ENCODE peak calls at places on chromosomes 5 and 9, in seven cellular contexts. P is transverse colon, R is H1, J is stomach, D is breast epithelium, X is sigmoid colon, Y is HCT116. Z is an unnamed sample.

GRCh38 chr5:130836729-130837660 is 328.1 kb downstream of the HINT1 start:
- DNase-seq in Y (no peak), X (no peak), J (no peak), R (no peak), P (no peak), D (no peak), Z (no peak)

GRCh38 chr5:14364576-14365472 is 216.8 kb upstream of the OTULINL start:
- DNase-seq in P (no peak), X (no peak), Y (peak; percentile 13), D (no peak), J (peak; percentile 54), R (peak; percentile 86), Z (no peak)

GRCh38 chr9:74025402-74025894 is 471.7 kb upstream of the RORB start:
- DNase-seq in J (no peak), Y (no peak), X (no peak), R (no peak), P (no peak), D (no peak), Z (no peak)

GRCh38 chr9:90870646-90871326 is 69.2 kb downstream of the SYK start:
- DNase-seq in P (peak; percentile 37), R (no peak), J (peak; percentile 38), D (no peak), X (no peak), Y (peak; percentile 27), Z (no peak)

GRCh38 chr5:132098151-132098594 is 24.6 kb downstream of the CSF2 start:
- DNase-seq in D (no peak), Y (no peak), X (no peak), R (no peak), P (no peak), J (no peak), Z (no peak)

GRCh38 chr5:103010120-103010666 is 109.7 kb downstream of the GIN1 start:
- DNase-seq in D (no peak), R (no peak), P (no peak), X (no peak), Y (no peak), J (no peak), Z (no peak)

GRCh38 chr9:124332321-124332720 is 74.6 kb downstream of the NEK6 start:
- DNase-seq in R (no peak), X (no peak), J (no peak), P (no peak), D (no peak), Y (no peak), Z (no peak)

GRCh38 chr9:93814561-93814960 is 140.6 kb downstream of the BARX1 start:
- DNase-seq in Y (no peak), P (no peak), D (no peak), X (no peak), J (no peak), R (peak; percentile 57), Z (no peak)

GRCh38 chr9:72065076-72065475 is 4.7 kb upstream of the C9orf57 start:
- DNase-seq in D (no peak), R (no peak), Y (no peak), P (no peak), J (no peak), X (no peak), Z (no peak)

GRCh38 chr5:673140-673836 is 19.9 kb downstream of the TPPP start:
- DNase-seq in Y (no peak), X (peak; percentile 63), R (peak; percentile 45), D (no peak), P (no peak), J (no peak), Z (peak; percentile 75)

GRCh38 chr5:14105717-14106435 is 37.3 kb upstream of the TRIO start:
- DNase-seq in Y (peak; percentile 67), X (no peak), J (no peak), D (peak; percentile 29), P (no peak), R (no peak), Z (no peak)

GRCh38 chr5:179113945-179114641 is 53.9 kb downstream of the ZNF354C start:
- DNase-seq in D (peak; percentile 6), X (peak; percentile 19), Y (no peak), R (no peak), J (peak; percentile 14), P (no peak), Z (peak; percentile 28)

GRCh38 chr5:157350939-157351338 is 85.0 kb downstream of the CYFIP2 start:
- DNase-seq in D (no peak), P (no peak), J (no peak), Y (no peak), X (no peak), R (no peak), Z (no peak)

GRCh38 chr5:116652196-116652729 is 77.6 kb upstream of the SEMA6A start:
- DNase-seq in R (peak; percentile 49), J (no peak), Y (peak; percentile 79), X (peak; percentile 72), P (no peak), D (peak; percentile 82), Z (no peak)

GRCh38 chr9:95857122-95857521 is 18.4 kb upstream of the ERCC6L2 start:
- DNase-seq in R (no peak), P (no peak), D (no peak), Y (no peak), X (no peak), J (no peak), Z (no peak)

GRCh38 chr5:136020383-136021015 is 8.3 kb upstream of the TGFBI start:
- DNase-seq in P (peak; percentile 14), Y (peak; percentile 54), X (peak; percentile 72), D (no peak), J (no peak), R (no peak), Z (no peak)

GRCh38 chr9:69019808-69020207 is 5.9 kb upstream of the PRKACG start:
- DNase-seq in R (no peak), X (no peak), Y (no peak), J (no peak), P (no peak), D (no peak), Z (no peak)

GRCh38 chr5:115815006-115815692 is 1.3 kb downstream of the CDO1 start:
- DNase-seq in Y (no peak), D (no peak), P (no peak), J (no peak), R (no peak), X (no peak), Z (no peak)

GRCh38 chr9:106920701-106921283 is 57.8 kb downstream of the ZNF462 start:
- DNase-seq in D (no peak), P (peak; percentile 65), J (peak; percentile 44), X (no peak), R (no peak), Y (peak; percentile 12), Z (no peak)

GRCh38 chr9:38708759-38709158 is 11.2 kb downstream of the FAM240B start:
- DNase-seq in J (no peak), P (no peak), D (no peak), Y (no peak), X (no peak), R (no peak), Z (no peak)

GRCh38 chr5:34787035-34787434 is 51.9 kb upstream of the TTC23L start:
- DNase-seq in D (no peak), Y (no peak), P (no peak), J (no peak), R (no peak), X (no peak), Z (no peak)

GRCh38 chr9:37372839-37373238 is 49.7 kb upstream of the GRHPR start:
- DNase-seq in R (no peak), Y (no peak), X (no peak), D (no peak), J (no peak), P (no peak), Z (no peak)

GRCh38 chr5:1032551-1033027 is 24.0 kb downstream of the NKD2 start:
- DNase-seq in Y (no peak), D (no peak), P (no peak), J (no peak), R (no peak), X (peak; percentile 52), Z (no peak)

GRCh38 chr5:150487199-150488061 is 20.5 kb upstream of the NDST1 start:
- DNase-seq in Y (no peak), R (no peak), J (peak; percentile 44), P (peak; percentile 46), X (no peak), D (no peak), Z (peak; percentile 81)
- TF ChIP-seq CTCF in Y (peak; percentile 40), R (no peak), J (no peak), P (no peak), X (no peak), D (no peak), Z (no peak)

DNA sequence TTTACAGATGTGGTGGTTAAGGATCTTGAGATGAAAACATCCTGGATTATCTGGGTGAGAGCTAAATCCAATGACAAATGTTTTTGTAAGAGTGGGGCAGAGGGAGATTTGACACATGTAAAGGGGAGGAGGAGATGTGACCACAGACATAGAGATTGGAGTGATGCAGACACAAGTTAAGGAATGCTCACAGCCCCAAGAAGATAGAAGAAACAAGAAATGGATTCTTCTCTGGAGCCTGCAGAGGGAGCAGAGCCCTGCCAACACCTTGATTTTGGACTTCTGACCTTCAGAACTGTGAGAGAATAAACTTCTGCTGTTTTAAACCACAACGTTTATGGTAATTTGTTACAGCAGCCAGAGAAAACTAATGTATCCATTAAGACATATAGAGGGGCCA is 21.7 kb downstream of the ITGA2 start:
- DNase-seq in X (no peak), J (no peak), P (no peak), D (no peak), Y (no peak), R (no peak), Z (no peak)
- TF ChIP-seq POLR2AphosphoS5 in X (no peak), J (no peak), P (no peak), D (no peak), Y (no peak), R (no peak), Z (no peak)

DNA sequence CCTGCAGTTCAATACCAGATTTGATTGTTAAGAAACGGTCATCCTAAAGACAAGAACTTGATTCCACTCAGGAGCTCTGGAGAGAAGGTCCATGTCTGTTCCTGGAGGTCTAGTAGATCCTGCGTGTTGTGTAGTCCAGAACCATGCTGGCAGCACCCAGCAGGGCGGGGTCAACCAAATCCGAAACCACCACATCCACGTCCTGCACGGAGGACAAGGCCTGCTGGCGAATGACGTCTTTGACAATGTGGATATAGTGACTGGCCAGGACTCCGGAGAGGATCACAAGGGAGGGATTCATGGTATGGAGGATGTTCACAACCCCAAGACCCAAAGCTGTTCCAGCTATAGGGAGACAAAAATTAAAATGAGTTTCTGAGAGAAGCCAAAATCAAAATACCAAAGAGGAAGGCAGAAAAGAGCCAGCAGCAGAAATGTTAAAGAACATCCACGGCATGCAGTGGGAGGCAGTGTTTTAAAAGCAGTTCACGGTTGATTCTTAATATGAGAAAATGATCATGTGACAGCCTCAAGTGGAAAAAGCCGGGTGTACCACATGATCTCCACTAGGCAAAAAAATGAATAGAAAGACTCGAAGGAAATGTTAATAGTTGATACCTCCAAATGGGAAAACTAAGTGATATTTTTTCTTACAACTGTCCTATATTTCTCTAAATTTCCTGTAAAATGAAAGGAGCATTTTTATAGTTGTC is 26.7 kb downstream of the CLTA start:
- DNase-seq in J (no peak), X (no peak), Y (no peak), D (no peak), P (no peak), R (no peak), Z (no peak)
- H3K36me3 ChIP-seq in J (peaks cover 93% of the 10 kb centered on the region), X (peaks cover 22% of the 10 kb centered on the region), Y (peaks cover 12% of the 10 kb centered on the region), D (peaks cover 2% of the 10 kb centered on the region), P (peaks cover 49% of the 10 kb centered on the region), R (peaks cover 10% of the 10 kb centered on the region), Z (peaks cover 88% of the 10 kb centered on the region)

DNA sequence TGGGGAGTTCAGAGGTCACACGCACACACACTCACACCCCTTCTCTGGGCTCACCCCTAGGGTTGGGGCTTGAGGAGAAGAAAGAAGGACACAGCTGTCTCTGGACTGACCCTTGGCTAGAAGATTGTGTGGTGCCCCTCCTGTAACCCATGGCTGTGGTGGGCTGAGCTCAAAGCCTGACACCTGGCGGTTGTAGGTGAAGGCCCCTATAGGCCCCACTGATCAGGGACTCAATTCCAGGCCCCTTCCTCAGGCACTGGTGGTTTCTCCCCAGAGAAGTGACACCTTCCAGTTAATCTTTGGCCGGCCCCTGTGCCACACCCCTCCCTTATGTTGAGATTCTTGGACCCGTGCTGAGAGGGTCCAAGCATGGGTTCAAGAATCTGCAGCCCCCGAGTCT is 35.2 kb upstream of the CRB2 start:
- DNase-seq in D (no peak), Y (no peak), X (no peak), R (no peak), P (no peak), J (no peak), Z (no peak)
- TF ChIP-seq CTCF in D (no peak), Y (no peak), X (no peak), R (peak; percentile 22), P (no peak), J (no peak), Z (no peak)

Z was measured in spleen.